ENCODE peak calls at places on chromosomes 3 and 15, in four cellular contexts. V is stimulated activated CD4-positive, alpha-beta T cell treated with anti-CD3 and anti-CD28 coated beads, Interleukin-4, amount 100 ng/mL, for 1 hour; F is stimulated activated CD8-positive, alpha-beta memory T cell treated with anti-CD3 and anti-CD28 coated beads, Interleukin-7, amount 100 ng/mL, for 1 hour; I is NCI-H748 treated with DMSO at 0.1 percent for 48 hours. L is an unnamed sample.

GRCh38 chr3:135784557-135784956 is 181.0 kb upstream of the PPP2R3A start:
- DNase-seq in I (no peak), F (no peak), V (no peak), L (no peak)

GRCh38 chr15:89724621-89725020 is 26.4 kb downstream of the MESP1 start:
- DNase-seq in F (no peak), I (no peak), V (no peak), L (no peak)

GRCh38 chr3:156148345-156148945 is 28.1 kb downstream of the KCNAB1 start:
- DNase-seq in F (no peak), I (no peak), V (no peak), L (no peak)

GRCh38 chr3:104596551-104596950 is 770.2 kb upstream of the ALCAM start:
- DNase-seq in F (no peak), V (no peak), I (peak; percentile 68), L (no peak)

GRCh38 chr3:129123314-129124060 is 1.9 kb upstream of the RAB43 start:
- DNase-seq in V (no peak), F (no peak), I (no peak), L (no peak)

GRCh38 chr3:101189786-101190185 is 130.6 kb downstream of the IMPG2 start:
- DNase-seq in I (no peak), V (no peak), F (no peak), L (no peak)

GRCh38 chr3:186315581-186316354 is 46.3 kb downstream of the DGKG start:
- DNase-seq in F (no peak), I (no peak), V (no peak), L (no peak)

GRCh38 chr3:42134867-42135464 is 43.8 kb downstream of the TRAK1 start:
- DNase-seq in V (no peak), F (no peak), I (no peak), L (no peak)

GRCh38 chr15:50363612-50364011 is 8.6 kb upstream of the GABPB1 start:
- DNase-seq in V (no peak), I (no peak), F (no peak), L (no peak)

GRCh38 chr3:84968701-84969235 is 10.0 kb downstream of the CADM2 start:
- DNase-seq in V (no peak), F (no peak), I (no peak), L (no peak)

GRCh38 chr3:11995061-11995460 is 9.1 kb upstream of the SYN2 start:
- DNase-seq in I (peak; percentile 54), F (no peak), V (no peak), L (no peak)

GRCh38 chr15:80549191-80549590 is 145.0 kb downstream of the ARNT2 start:
- DNase-seq in I (no peak), V (no peak), F (no peak), L (no peak)

GRCh38 chr3:71984843-71985594 is 200.1 kb upstream of the PROK2 start:
- DNase-seq in F (no peak), V (no peak), I (no peak), L (no peak)

GRCh38 chr15:60397772-60398445 is at the start of gene ANXA2:
- DNase-seq in V (peak; percentile 77), I (no peak), F (peak; percentile 64), L (peak; percentile 70)